ENCODE peak calls at places on chromosomes 1 and 21, in seven cellular contexts. N is AG20443; R is sigmoid colon; I is vagina; P is stimulated activated CD8-positive, alpha-beta memory T cell treated with anti-CD3 and anti-CD28 coated beads, Interleukin-2, amount 100 ng/mL, for 1 hour; F is lower leg skin; V is fibroblast of the conjunctiva. B is an unnamed sample.
A peak's percentile ranks its signal among the peaks of the same experiment; 100 is the strongest.

GRCh38 chr1:65812065-65812464 is 19.4 kb downstream of the PDE4B start:
- DNase-seq in N (peak; percentile 79), P (no peak), F (no peak), V (peak; percentile 82), R (no peak), I (no peak), B (peak; percentile 80)

GRCh38 chr1:81583878-81584277 is 216.9 kb upstream of the ADGRL2 start:
- DNase-seq in R (no peak), F (no peak), V (no peak), I (no peak), N (no peak), P (no peak), B (no peak)

GRCh38 chr1:55318111-55318817 is 103.1 kb upstream of the USP24 start:
- DNase-seq in N (no peak), R (no peak), F (peak; percentile 28), I (no peak), P (no peak), V (no peak), B (no peak)

GRCh38 chr1:15256584-15256983 is 9.6 kb downstream of the FHAD1 start:
- DNase-seq in V (no peak), F (peak; percentile 57), P (no peak), R (no peak), N (no peak), I (no peak), B (no peak)

GRCh38 chr1:247367786-247368342 is 36.2 kb upstream of the ZNF496 start:
- DNase-seq in V (no peak), R (no peak), P (no peak), N (no peak), I (no peak), F (no peak), B (no peak)

GRCh38 chr1:208166340-208167138 is 77.6 kb downstream of the PLXNA2 start:
- DNase-seq in V (no peak), I (no peak), P (no peak), R (peak; percentile 12), N (no peak), F (no peak), B (no peak)

GRCh38 chr1:54706419-54706818 is 9.2 kb upstream of the TTC4 start:
- DNase-seq in I (no peak), F (no peak), V (no peak), N (no peak), R (no peak), P (no peak), B (no peak)

GRCh38 chr1:65527672-65528071 is 107.2 kb downstream of the LEPR start:
- DNase-seq in F (no peak), I (no peak), R (no peak), V (no peak), P (no peak), N (peak; percentile 56), B (no peak)

GRCh38 chr1:172478485-172478884 is 34.6 kb upstream of the PIGC start:
- DNase-seq in F (no peak), P (no peak), R (no peak), N (no peak), I (no peak), V (no peak), B (no peak)

GRCh38 chr1:46302091-46303037 is 1.1 kb downstream of the LRRC41 start:
- DNase-seq in I (no peak), V (no peak), F (peak; percentile 90), P (peak; percentile 22), R (peak; percentile 74), N (peak; percentile 76), B (no peak)

GRCh38 chr1:34272152-34272551 is 95.4 kb downstream of the C1orf94 start:
- DNase-seq in N (no peak), F (no peak), V (no peak), R (no peak), P (no peak), I (no peak), B (no peak)

GRCh38 chr1:31814041-31814511 is 1.7 kb downstream of the SPOCD1 start:
- DNase-seq in I (no peak), F (peak; percentile 80), N (peak; percentile 5), R (no peak), P (no peak), V (no peak), B (no peak)

GRCh38 chr1:58649555-58649954 is 50.3 kb downstream of the MYSM1 start:
- DNase-seq in P (peak; percentile 2), V (no peak), R (no peak), I (no peak), N (no peak), F (no peak), B (no peak)

GRCh38 chr1:113416515-113416914 is 26.2 kb downstream of the MAGI3 start:
- DNase-seq in N (no peak), R (no peak), F (no peak), P (no peak), I (no peak), V (no peak), B (no peak)

GRCh38 chr1:5905431-5905830 is 86.8 kb downstream of the NPHP4 start:
- DNase-seq in V (no peak), R (no peak), N (no peak), P (no peak), F (peak; percentile 79), I (no peak), B (no peak)

GRCh38 chr1:96536576-96536975 is 185.0 kb upstream of the PTBP2 start:
- DNase-seq in V (no peak), F (no peak), R (no peak), P (no peak), N (no peak), I (no peak), B (peak; percentile 27)

GRCh38 chr21:44427241-44428120 is 27.8 kb upstream of the LRRC3 start:
- DNase-seq in V (no peak), P (no peak), I (no peak), N (no peak), R (peak; percentile 50), F (peak; percentile 75), B (no peak)

GRCh38 chr1:78141522-78142231 is 95.9 kb downstream of the GIPC2 start:
- DNase-seq in V (no peak), F (no peak), P (no peak), I (no peak), R (no peak), N (no peak), B (no peak)

GRCh38 chr1:181538836-181539235 is 55.5 kb downstream of the CACNA1E start:
- DNase-seq in F (no peak), N (no peak), R (no peak), V (no peak), I (no peak), P (no peak), B (no peak)

B was measured in skeletal muscle cell.